ENCODE peak calls at places on chromosomes 7 and 10, in seven cellular contexts. N is T-helper 17 cell; J is neural crest cell; Z is SK-N-MC; P is activated CD4-positive, alpha-beta T cell treated with anti-CD3 and anti-CD28 coated beads for 4 hours; Q is foreskin fibroblast; B is effector memory CD4-positive, alpha-beta T cell. D is an unnamed sample.

GRCh38 chr10:3803884-3804741 is 19.1 kb upstream of the KLF6 start:
- DNase-seq in J (no peak), N (peak), B (peak), Q (no peak), Z (no peak), P (peak), D (peak)

GRCh38 chr7:5636914-5637313 is 144.5 kb downstream of the RNF216 start:
- DNase-seq in B (no peak), Q (peak), Z (peak), N (no peak), P (no peak), J (no peak), D (no peak)

GRCh38 chr7:47782022-47782421 is 166.2 kb downstream of the PKD1L1 start:
- DNase-seq in J (no peak), B (no peak), Q (no peak), P (no peak), N (no peak), Z (no peak), D (no peak)

GRCh38 chr10:28674782-28675181 is 2.5 kb upstream of the BAMBI start:
- DNase-seq in N (no peak), J (no peak), Q (no peak), Z (no peak), B (no peak), P (no peak), D (no peak)

GRCh38 chr7:23044581-23044980 is 30.7 kb upstream of the HYCC1 start:
- DNase-seq in Z (no peak), B (no peak), N (no peak), P (no peak), J (no peak), Q (no peak), D (no peak)

GRCh38 chr10:2146079-2146478 is 408.8 kb upstream of the ADARB2 start:
- DNase-seq in P (no peak), Z (no peak), B (no peak), N (no peak), Q (no peak), J (no peak), D (no peak)

GRCh38 chr10:99234067-99234738 is 1.4 kb downstream of the HPSE2 start:
- DNase-seq in P (peak), J (peak), Z (no peak), Q (peak), B (no peak), N (no peak), D (no peak)

GRCh38 chr7:148665211-148665610 is 33.5 kb upstream of the CUL1 start:
- DNase-seq in J (no peak), N (no peak), Q (no peak), Z (no peak), B (no peak), P (no peak), D (no peak)

GRCh38 chr7:155533827-155534690 is 12.3 kb downstream of the CNPY1 start:
- DNase-seq in Q (no peak), J (peak), Z (no peak), N (no peak), B (no peak), P (no peak), D (no peak)